ENCODE peak calls at places on chromosome 18, in four cellular contexts. Q is H1, O is GM12878, C is HepG2. G is an unnamed sample.

GRCh38 chr18:8480506-8481328 is 128.5 kb upstream of the RAB12 start:
- DNase-seq in Q (no peak), O (no peak), C (peak; percentile 38), G (peak; percentile 42)

GRCh38 chr18:51447351-51447896 is 249.9 kb upstream of the MEX3C start:
- DNase-seq in Q (no peak), O (no peak), C (no peak), G (no peak)

GRCh38 chr18:50696436-50696835 is 123.4 kb downstream of the MRO start:
- DNase-seq in Q (no peak), O (no peak), C (no peak), G (no peak)

GRCh38 chr18:37634516-37634915 is 68.9 kb upstream of the CELF4 start:
- DNase-seq in Q (no peak), O (no peak), C (no peak), G (no peak)

GRCh38 chr18:58067611-58068010 is 23.6 kb downstream of the NEDD4L start:
- DNase-seq in Q (no peak), O (no peak), C (no peak), G (no peak)

GRCh38 chr18:68944826-68945225 is 146.9 kb downstream of the CCDC102B start:
- DNase-seq in Q (no peak), O (no peak), C (no peak), G (no peak)

GRCh38 chr18:11259421-11259820 is 110.1 kb upstream of the PIEZO2 start:
- DNase-seq in Q (no peak), O (no peak), C (no peak), G (no peak)

GRCh38 chr18:58996131-58996632 is 131.5 kb downstream of the ZNF532 start:
- DNase-seq in Q (no peak), O (no peak), C (no peak), G (no peak)

GRCh38 chr18:77366067-77366724 is 116.5 kb downstream of the GALR1 start:
- DNase-seq in Q (no peak), O (no peak), C (no peak), G (no peak)

GRCh38 chr18:65523461-65523860 is 227.4 kb upstream of the CDH7 start:
- DNase-seq in Q (peak; percentile 21), O (no peak), C (no peak), G (peak; percentile 8)

GRCh38 chr18:35588995-35589394 is 7.5 kb downstream of the GALNT1 start:
- DNase-seq in Q (peak; percentile 46), O (no peak), C (peak; percentile 35), G (no peak)

GRCh38 chr18:39497819-39498218 is 1932.2 kb upstream of the CELF4 start:
- DNase-seq in Q (no peak), O (no peak), C (no peak), G (no peak)

GRCh38 chr18:43805646-43806194 is 528.4 kb upstream of the SYT4 start:
- DNase-seq in Q (no peak), O (no peak), C (no peak), G (no peak)

GRCh38 chr18:58287626-58288289 is 243.7 kb downstream of the NEDD4L start:
- DNase-seq in Q (no peak), O (no peak), C (peak; percentile 81), G (no peak)

GRCh38 chr18:43484710-43485109 is 207.4 kb upstream of the SYT4 start:
- DNase-seq in Q (no peak), O (no peak), C (peak; percentile 5), G (no peak)

GRCh38 chr18:3688682-3689081 is 238.7 kb downstream of the TGIF1 start:
- DNase-seq in Q (no peak), O (no peak), C (no peak), G (no peak)

DNA sequence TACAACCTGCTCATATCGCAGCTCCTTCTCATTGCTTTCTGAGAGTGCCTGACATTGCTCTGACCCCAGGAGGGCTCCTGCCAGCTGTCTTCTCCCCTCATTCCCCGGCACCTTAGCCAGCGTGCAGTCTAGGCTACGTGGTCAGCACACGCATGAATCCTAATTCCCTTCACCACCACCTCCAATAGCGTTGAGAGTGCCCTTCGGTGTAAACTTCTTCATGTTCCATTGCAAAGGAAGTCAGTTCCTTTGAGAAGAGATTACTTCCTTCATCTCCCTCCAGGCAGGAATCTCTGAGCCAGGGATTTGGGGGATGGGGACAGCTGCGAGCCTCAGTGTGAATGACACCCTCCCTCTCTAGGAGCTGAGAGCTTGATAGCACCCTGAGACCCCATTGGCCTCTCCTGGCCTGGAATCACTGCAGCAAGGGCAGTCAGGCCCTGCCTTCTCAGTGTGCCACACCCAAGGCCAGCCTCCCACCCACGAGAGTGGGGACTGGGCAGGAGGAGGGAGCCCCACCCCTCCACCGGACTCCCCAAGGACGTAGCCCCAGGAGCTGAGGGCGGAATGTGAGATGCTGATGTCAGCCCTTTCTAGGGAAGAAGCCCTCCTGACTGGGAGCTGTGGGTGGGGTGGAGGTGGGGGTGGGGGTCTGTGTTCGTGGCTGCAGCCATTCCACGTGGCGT is 53.4 kb downstream of the SLC66A2 start:
- DNase-seq in Q (no peak), O (no peak), C (no peak), G (no peak)
- TF ChIP-seq SUZ12 in Q (no peak), O (no peak), C (no peak), G (no peak)

DNA sequence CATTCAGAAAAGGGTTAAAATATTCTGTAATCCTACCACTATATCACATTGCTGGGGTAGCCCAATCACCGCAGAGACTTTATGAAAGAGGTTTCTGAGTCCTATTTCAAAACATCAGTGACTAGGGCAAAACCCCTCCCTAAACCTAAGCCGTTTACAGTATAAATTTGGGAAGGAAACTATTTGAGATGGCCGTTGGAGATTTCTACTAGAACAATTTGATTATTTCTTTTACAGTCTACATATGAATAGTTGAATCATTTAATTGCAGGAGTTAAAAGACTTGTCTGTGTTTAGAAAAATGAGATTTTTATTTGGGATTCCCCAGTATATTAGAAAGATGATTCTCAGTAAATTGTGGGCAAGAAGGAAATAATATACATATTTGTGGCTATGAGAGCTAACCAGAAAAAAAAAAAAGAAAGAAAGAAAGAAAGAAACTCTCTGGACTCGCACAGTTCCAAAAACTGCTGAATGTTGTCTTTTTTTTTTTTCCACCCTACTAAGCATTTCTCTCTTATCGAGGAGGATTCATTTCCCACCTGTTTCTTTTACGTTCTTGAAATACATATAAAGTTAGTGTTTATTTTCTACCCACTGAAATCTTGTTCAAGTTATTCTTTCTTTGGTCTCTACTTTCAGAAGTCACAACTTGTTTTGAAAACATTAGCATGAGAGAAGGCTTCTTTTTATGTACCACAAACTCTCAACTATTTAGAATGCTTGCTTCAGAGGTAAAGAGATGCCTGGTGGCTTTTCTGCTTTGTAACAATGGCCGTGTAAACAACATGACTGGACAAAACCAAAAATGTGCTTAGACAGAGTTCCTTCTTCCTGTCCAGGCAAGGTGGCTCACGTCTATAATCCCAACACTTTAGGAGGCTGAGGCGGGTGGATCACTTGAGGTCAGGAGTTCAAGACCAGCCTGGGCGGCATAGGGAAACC is 65.9 kb downstream of the BCL2 start:
- DNase-seq in Q (no peak), O (no peak), C (no peak), G (no peak)
- H3K4me3 ChIP-seq in Q (no peak overlapping the region), O (peak overlapping the region; percentile 22), C (no peak overlapping the region), G (no peak overlapping the region)

DNA sequence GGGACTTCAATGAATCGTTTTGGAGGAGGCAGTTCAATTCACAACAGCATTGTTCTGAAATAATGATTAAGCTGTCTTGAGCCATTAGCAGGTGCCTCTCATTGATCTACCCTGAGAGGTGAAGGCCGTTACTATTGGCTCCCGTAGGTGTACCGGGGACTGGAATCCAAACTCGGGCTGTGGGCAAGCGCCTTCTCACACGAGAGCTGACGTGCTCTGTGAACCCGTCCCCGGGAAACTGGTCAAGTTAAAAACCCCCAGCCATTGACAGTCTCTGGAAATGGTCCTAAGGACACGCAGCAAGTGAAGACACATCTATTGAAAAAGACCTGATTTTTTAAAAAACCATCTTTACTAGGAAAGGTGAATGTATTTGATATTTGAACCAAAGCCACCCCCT is 8.1 kb upstream of the NFATC1 start:
- DNase-seq in Q (no peak), O (no peak), C (no peak), G (no peak)
- H3K27me3 ChIP-seq in Q (peaks cover 2% of the 10 kb centered on the region), O (no peaks in the 10 kb centered on the region), C (peaks cover 82% of the 10 kb centered on the region), G (peaks cover 16% of the 10 kb centered on the region)

DNA sequence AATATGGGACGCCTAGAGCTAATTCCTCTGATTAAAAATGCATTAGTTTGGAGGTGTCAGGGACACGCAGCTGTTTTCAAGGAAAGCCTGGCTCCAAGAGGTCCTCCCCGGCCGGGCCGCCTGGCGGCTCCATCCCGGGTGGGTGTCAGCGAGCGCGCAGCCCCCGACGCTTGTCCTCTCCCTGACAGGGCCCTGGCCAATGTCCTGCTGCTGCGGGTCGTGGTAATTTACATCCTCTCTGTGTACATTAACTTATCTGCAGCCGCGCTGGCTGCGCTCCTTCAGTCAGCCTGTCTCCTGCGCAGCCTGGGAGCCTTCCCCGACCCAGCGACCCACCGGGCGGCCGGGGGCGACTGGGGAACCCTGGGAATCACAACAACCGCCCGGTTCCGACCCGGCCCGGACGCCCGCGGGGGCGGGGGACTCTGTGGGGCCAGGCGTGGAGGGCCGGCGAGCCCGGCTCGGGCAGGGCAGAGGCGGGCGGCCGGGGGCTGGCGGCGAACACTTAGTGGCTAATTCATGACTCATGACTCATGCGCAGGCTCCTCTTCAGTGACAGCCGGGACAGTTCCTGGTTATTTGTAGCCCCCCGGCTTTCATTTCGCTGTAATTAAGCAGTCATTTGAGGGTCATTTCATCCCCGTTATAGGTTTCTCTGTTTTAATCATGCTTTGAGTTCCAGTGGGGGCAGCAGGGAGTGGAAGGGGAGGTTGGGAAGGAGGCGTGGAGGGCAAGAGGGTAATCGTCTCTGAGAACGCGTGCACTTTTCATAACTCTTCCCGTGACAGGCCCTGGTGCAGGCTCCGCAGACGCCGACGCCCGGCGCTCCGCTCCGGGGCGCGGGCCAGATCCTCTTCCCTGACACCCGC is 141.9 kb upstream of the CTAGE1 start:
- DNase-seq in Q (no peak), O (no peak), C (peak; percentile 35), G (no peak)
- TF ChIP-seq SUZ12 in Q (peak; percentile 85), O (peak; percentile 92), C (no peak), G (no peak)

DNA sequence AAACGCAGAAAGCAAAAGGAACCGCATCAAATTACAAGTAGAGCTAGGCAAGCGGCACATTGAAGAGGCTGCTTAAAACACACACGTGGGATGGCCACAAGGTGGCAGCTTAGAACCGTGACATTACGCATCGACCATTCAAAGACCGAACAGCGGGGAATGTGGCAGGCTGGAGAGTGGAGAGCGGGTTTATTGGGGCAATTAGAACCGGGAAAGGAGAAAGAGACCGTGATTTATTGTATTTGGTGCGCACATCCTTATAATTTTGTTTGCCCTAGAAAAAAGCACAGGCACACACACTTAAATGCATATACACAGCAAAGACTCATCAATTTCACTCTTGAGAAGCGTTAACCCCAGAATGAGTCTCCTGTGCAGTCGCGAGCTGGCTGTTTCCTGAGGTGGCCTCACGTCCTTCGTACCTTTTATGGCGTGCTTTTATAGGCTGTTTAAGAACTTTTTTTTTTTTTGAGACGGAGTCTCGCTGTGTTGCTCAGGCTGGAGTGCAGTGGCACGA is 31.7 kb upstream of the MEP1B start:
- DNase-seq in Q (peak; percentile 76), O (peak; percentile 20), C (peak; percentile 81), G (peak; percentile 82)
- H3K4me3 ChIP-seq in Q (peak overlapping the region; percentile 5), O (no peak overlapping the region), C (peak overlapping the region; percentile 40), G (no peak overlapping the region)

DNA sequence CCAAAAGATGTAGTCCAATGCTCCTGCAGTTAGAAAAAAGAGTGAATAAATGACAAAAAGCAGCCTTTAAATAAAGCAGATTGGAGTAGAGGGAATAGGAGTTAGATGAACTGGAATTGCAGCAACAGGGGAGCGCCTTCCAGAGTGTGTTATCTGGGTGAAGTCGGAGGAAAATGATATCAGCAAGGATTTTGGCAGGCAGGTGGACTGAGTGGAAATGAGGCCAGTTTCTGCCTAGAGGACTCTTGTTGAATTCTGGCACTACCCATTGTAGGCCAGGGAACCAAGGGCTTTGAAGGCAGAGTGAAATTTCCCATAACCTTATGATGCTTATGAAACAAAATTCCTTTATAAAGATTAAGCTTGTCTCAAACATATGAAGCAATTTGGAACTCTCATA is 59.8 kb downstream of the AKAIN1 start:
- DNase-seq in Q (no peak), O (no peak), C (no peak), G (no peak)
- H3K27me3 ChIP-seq in Q (no peaks in the 10 kb centered on the region), O (peaks cover 2% of the 10 kb centered on the region), C (no peaks in the 10 kb centered on the region), G (no peaks in the 10 kb centered on the region)